ENCODE peak calls at places on chromosomes 16 and 17, in seven cellular contexts. A, B, Q, X, H, P and L are unnamed samples.

GRCh38 chr16:89711601-89712475 is 8.9 kb downstream of the VPS9D1 start:
- DNase-seq in A (peak), B (peak), Q (peak), X (no peak), H (peak), P (no peak), L (peak)

GRCh38 chr17:81329279-81329926 is 34.3 kb upstream of the SLC38A10 start:
- DNase-seq in A (peak), B (peak), Q (peak), X (no peak), H (peak), P (peak), L (peak)

GRCh38 chr17:66925811-66926500 is 38.6 kb upstream of the CACNG4 start:
- DNase-seq in A (no peak), B (no peak), Q (no peak), X (no peak), H (no peak), P (no peak), L (no peak)

GRCh38 chr17:70378005-70378404 is 208.7 kb downstream of the KCNJ2 start:
- DNase-seq in A (no peak), B (no peak), Q (peak), X (no peak), H (no peak), P (no peak), L (no peak)

GRCh38 chr17:29159286-29159860 is 20.8 kb downstream of the MYO18A start:
- DNase-seq in A (no peak), B (no peak), Q (no peak), X (no peak), H (no peak), P (no peak), L (no peak)

GRCh38 chr16:86052115-86052670 is 153.2 kb downstream of the IRF8 start:
- DNase-seq in A (no peak), B (no peak), Q (no peak), X (no peak), H (no peak), P (no peak), L (no peak)

GRCh38 chr16:2002406-2003230 is 7.0 kb downstream of the ZNF598 start:
- DNase-seq in A (no peak), B (no peak), Q (no peak), X (no peak), H (no peak), P (no peak), L (no peak)

GRCh38 chr16:67296422-67296821 is 17.1 kb downstream of the PLEKHG4 start:
- DNase-seq in A (no peak), B (no peak), Q (no peak), X (no peak), H (no peak), P (no peak), L (no peak)

GRCh38 chr17:51398647-51399046 is 138.3 kb downstream of the UTP18 start:
- DNase-seq in A (no peak), B (no peak), Q (peak), X (no peak), H (no peak), P (no peak), L (no peak)

GRCh38 chr16:22317625-22318024 is 20.4 kb downstream of the POLR3E start:
- DNase-seq in A (no peak), B (no peak), Q (no peak), X (no peak), H (no peak), P (no peak), L (no peak)

GRCh38 chr17:64045176-64045575 is 24.7 kb upstream of the ICAM2 start:
- DNase-seq in A (no peak), B (no peak), Q (no peak), X (no peak), H (no peak), P (no peak), L (no peak)

GRCh38 chr17:45276031-45276430 is 14.1 kb upstream of the SPATA32 start:
- DNase-seq in A (no peak), B (no peak), Q (no peak), X (no peak), H (no peak), P (no peak), L (no peak)

GRCh38 chr16:22670551-22670970 is 143.4 kb upstream of the HS3ST2 start:
- DNase-seq in A (peak), B (peak), Q (peak), X (no peak), H (peak), P (peak), L (peak)

GRCh38 chr16:4935231-4935855 is 1.6 kb downstream of the PPL start:
- DNase-seq in A (no peak), B (no peak), Q (no peak), X (no peak), H (no peak), P (no peak), L (no peak)

GRCh38 chr16:80554037-80554436 is 13.2 kb downstream of the DYNLRB2 start:
- DNase-seq in A (no peak), B (no peak), Q (no peak), X (no peak), H (no peak), P (no peak), L (no peak)

GRCh38 chr17:48024149-48025039 is 13.2 kb downstream of the COPZ2 start:
- DNase-seq in A (peak), B (peak), Q (no peak), X (no peak), H (no peak), P (no peak), L (no peak)

GRCh38 chr16:85296859-85297698 is 184.8 kb upstream of the CIBAR2 start:
- DNase-seq in A (peak), B (peak), Q (peak), X (no peak), H (peak), P (peak), L (peak)

GRCh38 chr16:89924298-89924924 is 1.3 kb downstream of the TUBB3 start:
- DNase-seq in A (peak), B (no peak), Q (peak), X (no peak), H (peak), P (peak), L (peak)

GRCh38 chr16:56558024-56558747 is 6.7 kb upstream of the MT4 start:
- DNase-seq in A (no peak), B (no peak), Q (peak), X (no peak), H (no peak), P (no peak), L (no peak)

GRCh38 chr16:19130852-19131808 is 17.4 kb downstream of the ITPRIPL2 start:
- DNase-seq in A (no peak), B (no peak), Q (no peak), X (no peak), H (peak), P (no peak), L (peak)

GRCh38 chr17:63699638-63700527 is at the start of gene LIMD2:
- DNase-seq in A (peak), B (no peak), Q (peak), X (no peak), H (peak), P (no peak), L (no peak)

GRCh38 chr17:27430882-27431491 is 25.3 kb upstream of the KSR1 start:
- DNase-seq in A (peak), B (peak), Q (peak), X (no peak), H (peak), P (peak), L (peak)

GRCh38 chr17:69358688-69359596 is 32.0 kb upstream of the ABCA5 start:
- DNase-seq in A (no peak), B (peak), Q (peak), X (peak), H (peak), P (peak), L (peak)

GRCh38 chr17:36641877-36642845 is 40.8 kb downstream of the MRM1 start:
- DNase-seq in A (no peak), B (no peak), Q (peak), X (no peak), H (no peak), P (no peak), L (no peak)

DNA sequence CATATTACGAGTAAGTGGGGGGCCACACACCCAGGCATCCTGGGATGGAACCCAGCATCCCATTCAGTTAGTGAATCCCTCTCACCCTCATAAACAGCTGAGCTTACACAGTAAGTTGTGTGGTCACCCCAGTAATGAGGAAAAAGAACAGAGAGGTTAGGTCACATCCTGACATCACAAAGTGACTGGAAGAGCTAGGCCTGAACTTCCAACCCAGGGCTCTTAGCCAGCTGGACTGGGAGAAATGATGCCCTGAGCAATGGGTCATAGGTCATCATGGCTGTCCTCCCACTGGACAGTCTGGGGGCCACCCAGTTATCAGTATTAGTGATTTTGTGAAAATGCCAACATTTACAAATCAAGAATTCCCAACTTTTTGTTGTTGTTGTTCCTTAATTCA is 205.3 kb downstream of the ZNF423 start:
- DNase-seq in A (no peak), B (no peak), Q (no peak), X (no peak), H (no peak), P (no peak), L (no peak)
- TF ChIP-seq JUND in A (no peak), B (no peak), Q (no peak), X (no peak), H (no peak), P (no peak), L (no peak)

DNA sequence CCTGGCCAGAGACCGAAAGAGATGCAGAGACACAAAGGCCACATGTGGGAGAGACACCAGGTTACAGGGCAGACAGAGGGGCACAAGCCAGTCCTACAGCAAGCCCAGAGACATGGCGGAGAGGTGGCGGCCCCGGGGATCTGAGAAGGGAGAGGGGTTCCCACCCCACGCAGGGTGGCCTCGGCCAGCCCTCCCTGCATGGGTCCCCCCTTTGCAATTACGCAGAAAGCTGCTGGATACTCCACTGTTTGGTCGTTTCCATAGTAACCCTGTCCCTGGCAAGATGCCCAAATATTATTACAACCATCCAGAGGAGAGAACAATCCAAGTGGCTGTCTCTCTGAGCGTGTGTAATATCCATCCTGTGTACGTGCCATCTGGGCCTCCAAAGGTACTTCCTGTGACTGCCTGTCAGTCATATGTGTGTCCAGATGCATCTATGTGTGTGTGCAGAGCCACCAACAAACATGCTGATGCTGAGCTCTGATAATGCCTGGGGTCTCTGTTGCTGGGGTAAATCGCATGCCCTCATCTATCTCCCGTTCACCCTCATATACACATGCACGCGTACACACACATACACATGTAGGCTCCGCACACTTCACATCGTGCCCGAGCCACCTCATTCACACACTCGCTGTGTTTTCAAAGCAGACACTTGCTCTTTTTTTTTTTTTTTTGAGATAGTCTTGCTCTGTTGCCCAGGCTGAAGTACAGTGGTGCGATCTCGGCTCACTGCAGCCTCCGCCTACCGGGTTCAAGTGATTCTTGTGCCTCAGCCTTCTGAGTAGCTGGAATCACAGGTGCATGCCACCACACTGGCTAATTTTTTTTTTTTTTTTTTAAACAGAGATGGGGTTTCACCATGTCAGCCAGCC is 5.5 kb downstream of the PCGF2 start:
- DNase-seq in A (no peak), B (no peak), Q (peak), X (no peak), H (no peak), P (peak), L (peak)
- TF ChIP-seq JUND in A (no peak), B (no peak), Q (no peak), X (no peak), H (no peak), P (no peak), L (no peak)

GRCh38 chr16:70579248-70579647 is 55.6 kb downstream of the SF3B3 start:
- DNase-seq in A (no peak), B (no peak), Q (no peak), X (no peak), H (no peak), P (no peak), L (no peak)

GRCh38 chr16:70582280-70582978 is 58.8 kb downstream of the SF3B3 start:
- DNase-seq in A (no peak), B (no peak), Q (no peak), X (no peak), H (no peak), P (no peak), L (no peak)

GRCh38 chr16:70577256-70577698 is 53.7 kb downstream of the SF3B3 start:
- DNase-seq in A (peak), B (peak), Q (no peak), X (no peak), H (no peak), P (no peak), L (no peak)

GRCh38 chr16:70578035-70578434 is 54.4 kb downstream of the SF3B3 start:
- DNase-seq in A (no peak), B (no peak), Q (no peak), X (no peak), H (no peak), P (no peak), L (no peak)

GRCh38 chr16:70579648-70580630 is 56.3 kb downstream of the SF3B3 start:
- DNase-seq in A (no peak), B (no peak), Q (peak), X (no peak), H (peak), P (no peak), L (no peak)
- TF ChIP-seq JUND in A (no peak), B (no peak), Q (no peak), X (no peak), H (no peak), P (no peak), L (no peak)

DNA sequence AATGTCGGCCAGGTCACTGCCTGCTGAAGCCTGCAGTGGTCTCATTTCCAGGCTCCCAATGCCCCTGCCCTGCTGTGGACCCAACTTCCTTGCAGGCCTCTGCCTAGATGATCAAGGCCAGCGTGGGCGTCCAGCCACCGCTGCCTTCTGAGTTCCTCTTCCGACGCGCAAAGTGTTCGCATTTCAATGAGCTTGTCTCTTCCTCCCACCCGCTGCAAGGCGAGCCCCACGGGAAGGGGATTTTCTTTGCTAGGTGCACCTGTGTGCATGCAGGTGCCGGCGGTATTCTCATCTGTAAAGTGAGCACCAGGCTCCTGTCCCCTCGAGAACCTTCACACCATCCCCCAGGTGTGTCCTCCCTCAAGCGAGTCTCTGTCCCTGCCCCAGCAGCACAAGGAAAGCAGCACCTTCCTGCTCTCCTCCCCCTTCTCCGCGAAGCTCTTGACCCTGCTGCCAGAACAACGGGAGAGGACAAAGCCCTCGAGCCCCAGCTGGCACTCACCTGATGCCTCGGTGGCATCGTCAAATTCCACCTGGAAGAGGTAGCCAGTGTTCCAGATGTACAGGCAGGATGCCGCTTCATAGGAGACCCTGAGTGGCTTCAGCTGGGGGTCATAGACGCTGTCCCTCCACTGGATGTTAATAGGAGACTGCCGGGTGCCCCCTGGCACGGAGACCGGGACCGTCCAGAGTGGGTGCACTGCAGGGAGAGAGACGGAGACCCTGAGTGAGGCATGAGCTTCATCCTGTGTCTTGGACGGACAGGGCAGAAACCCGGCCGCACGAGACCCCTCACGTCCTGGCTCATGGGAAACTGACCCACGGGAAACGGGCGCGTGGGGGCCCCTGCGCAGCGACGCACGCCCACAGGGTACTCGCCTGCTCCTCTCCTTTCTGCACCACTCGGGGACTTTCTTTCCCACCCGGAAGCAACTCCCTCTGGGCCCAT is 9.8 kb downstream of the CA5A start:
- DNase-seq in A (no peak), B (no peak), Q (no peak), X (no peak), H (no peak), P (no peak), L (no peak)
- TF ChIP-seq JUND in A (no peak), B (no peak), Q (no peak), X (no peak), H (no peak), P (no peak), L (no peak)

GRCh38 chr16:65002265-65002664 is 119.6 kb downstream of the CDH11 start:
- DNase-seq in A (no peak), B (no peak), Q (peak), X (no peak), H (no peak), P (no peak), L (no peak)
- TF ChIP-seq JUND in A (no peak), B (no peak), Q (peak), X (no peak), H (no peak), P (no peak), L (no peak)

GRCh38 chr17:78381601-78382168 is 3.2 kb downstream of the PGS1 start:
- DNase-seq in A (no peak), B (no peak), Q (no peak), X (no peak), H (peak), P (no peak), L (no peak)
- TF ChIP-seq JUND in A (no peak), B (no peak), Q (no peak), X (no peak), H (peak), P (no peak), L (no peak)

GRCh38 chr16:13291934-13292333 is 390.5 kb downstream of the SHISA9 start:
- DNase-seq in A (peak), B (no peak), Q (no peak), X (no peak), H (no peak), P (no peak), L (no peak)
- TF ChIP-seq JUND in A (no peak), B (no peak), Q (no peak), X (no peak), H (no peak), P (no peak), L (no peak)